ENCODE peak calls at places on chromosome 6, in ten cellular contexts. J, D, Q, L, E, S, G, I, X and U are unnamed samples.

GRCh38 chr6:117976030-117976651 is 69.1 kb downstream of the SLC35F1 start:
- DNase-seq in L (peak; percentile 25), G (no peak), J (peak; percentile 60), Q (peak; percentile 17), D (no peak), X (no peak), E (peak; percentile 65), S (no peak), I (peak; percentile 67), U (peak; percentile 56)

GRCh38 chr6:134636221-134636830 is 313.6 kb downstream of the ALDH8A1 start:
- DNase-seq in D (no peak), I (no peak), J (no peak), L (no peak), Q (no peak), E (no peak), S (no peak), X (peak; percentile 36), G (no peak), U (no peak)

GRCh38 chr6:108168980-108169800 is 3.4 kb downstream of the NR2E1 start:
- DNase-seq in G (no peak), X (no peak), E (no peak), I (no peak), D (peak; percentile 46), Q (no peak), L (no peak), S (no peak), J (no peak), U (no peak)

GRCh38 chr6:135084916-135085269 is 30.3 kb upstream of the HBS1L start:
- DNase-seq in I (no peak), J (no peak), S (no peak), X (no peak), E (no peak), L (no peak), G (no peak), D (no peak), Q (no peak), U (no peak)

GRCh38 chr6:81265106-81265505 is 487.4 kb downstream of the TENT5A start:
- DNase-seq in J (peak; percentile 35), X (no peak), S (no peak), D (no peak), L (peak; percentile 39), G (no peak), Q (no peak), E (peak; percentile 62), I (peak; percentile 61), U (peak; percentile 62)

GRCh38 chr6:141463237-141463977 is 669.3 kb upstream of the GJE1 start:
- DNase-seq in S (no peak), X (no peak), Q (peak; percentile 36), G (no peak), I (peak; percentile 78), J (peak; percentile 73), D (no peak), E (no peak), L (peak; percentile 66), U (peak; percentile 88)

GRCh38 chr6:136672144-136672543 is 120.1 kb downstream of the MAP3K5 start:
- DNase-seq in E (no peak), D (no peak), S (no peak), Q (no peak), I (no peak), G (no peak), X (no peak), L (no peak), J (no peak), U (no peak)

GRCh38 chr6:97394160-97394748 is 111.2 kb upstream of the MMS22L start:
- DNase-seq in E (peak; percentile 74), D (peak; percentile 31), I (peak; percentile 68), S (peak; percentile 42), J (peak; percentile 77), X (no peak), L (peak; percentile 7), Q (peak; percentile 32), G (no peak), U (peak; percentile 62)

GRCh38 chr6:148440877-148441453 is 98.3 kb downstream of the SASH1 start:
- DNase-seq in L (peak; percentile 79), S (peak; percentile 86), J (peak; percentile 97), D (no peak), G (no peak), Q (peak; percentile 58), X (no peak), I (peak; percentile 98), E (peak; percentile 95), U (peak; percentile 83)

GRCh38 chr6:84137051-84137375 is 90.4 kb downstream of the CEP162 start:
- DNase-seq in Q (no peak), L (peak; percentile 39), S (no peak), X (no peak), J (peak; percentile 10), G (no peak), I (no peak), E (peak; percentile 59), D (no peak), U (no peak)

GRCh38 chr6:72769459-72770125 is 147.7 kb downstream of the KCNQ5 start:
- DNase-seq in D (no peak), S (no peak), I (no peak), X (no peak), L (no peak), E (no peak), J (no peak), Q (no peak), G (no peak), U (no peak)

GRCh38 chr6:111894272-111894671 is 21.0 kb upstream of the FYN start:
- DNase-seq in I (peak; percentile 43), S (no peak), L (no peak), E (peak; percentile 19), J (peak; percentile 73), D (no peak), Q (no peak), G (no peak), X (no peak), U (no peak)

GRCh38 chr6:7215798-7216231 is 97.2 kb downstream of the SSR1 start:
- DNase-seq in I (no peak), S (no peak), L (no peak), J (no peak), E (no peak), G (no peak), X (no peak), D (no peak), Q (no peak), U (no peak)

GRCh38 chr6:124131259-124131658 is 327.6 kb downstream of the NKAIN2 start:
- DNase-seq in G (no peak), I (peak; percentile 43), L (peak; percentile 67), X (no peak), Q (no peak), S (no peak), D (no peak), E (peak; percentile 24), J (peak; percentile 10), U (peak; percentile 13)

GRCh38 chr6:158706369-158706982 is 56.6 kb downstream of the SYTL3 start:
- DNase-seq in X (no peak), J (peak; percentile 71), Q (peak; percentile 36), G (peak; percentile 67), E (peak; percentile 77), D (peak; percentile 54), S (peak; percentile 52), I (peak; percentile 69), L (peak; percentile 23), U (peak; percentile 65)

GRCh38 chr6:69816569-69816968 is 19.8 kb upstream of the LMBRD1 start:
- DNase-seq in E (no peak), Q (no peak), L (no peak), I (no peak), X (no peak), D (no peak), S (no peak), J (no peak), G (no peak), U (no peak)

GRCh38 chr6:3159805-3160781 is 2.7 kb upstream of the TUBB2A start:
- DNase-seq in S (no peak), E (no peak), J (no peak), D (no peak), L (peak; percentile 78), X (peak; percentile 67), Q (peak; percentile 31), I (peak; percentile 38), G (no peak), U (peak; percentile 32)

GRCh38 chr6:169962604-169963469 is 211.4 kb downstream of the ERMARD start:
- DNase-seq in S (no peak), X (peak; percentile 31), D (no peak), Q (no peak), G (no peak), E (no peak), I (no peak), L (no peak), J (no peak), U (no peak)

GRCh38 chr6:152459245-152459644 is 177.9 kb downstream of the SYNE1 start:
- DNase-seq in I (no peak), X (no peak), L (no peak), J (peak; percentile 8), G (no peak), D (no peak), E (no peak), Q (no peak), S (no peak), U (no peak)

GRCh38 chr6:88513920-88514319 is 347.8 kb upstream of the CNR1 start:
- DNase-seq in S (no peak), L (no peak), D (no peak), G (no peak), I (no peak), X (no peak), Q (no peak), E (peak; percentile 7), J (no peak), U (no peak)
- TF ChIP-seq CTCF in S (no peak), L (no peak), D (no peak), G (no peak), I (no peak), X (no peak), Q (no peak), E (no peak), J (no peak), U (peak; percentile 14)

DNA sequence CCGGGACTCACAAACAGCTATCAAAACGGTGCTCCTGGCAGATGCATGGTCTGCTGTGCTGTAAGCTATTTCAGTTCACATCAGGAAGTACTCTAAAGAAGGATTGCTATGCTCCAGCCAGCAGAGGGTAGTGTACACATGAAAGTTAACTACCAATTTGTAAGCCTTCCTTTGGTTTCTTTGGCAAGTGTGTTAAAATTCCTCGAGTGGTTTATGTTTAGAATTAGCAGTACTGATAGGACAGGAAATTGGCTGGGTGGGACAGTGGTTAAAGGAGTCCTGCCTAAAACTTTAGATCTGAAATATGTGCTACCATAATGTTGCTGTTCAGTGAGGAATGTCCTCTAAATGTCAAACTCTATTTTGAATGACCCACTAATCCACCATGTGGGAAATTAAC is 47.4 kb downstream of the TRMT11 start:
- DNase-seq in Q (peak; percentile 56), L (peak; percentile 90), D (no peak), X (no peak), J (peak; percentile 91), I (peak; percentile 94), G (no peak), S (no peak), E (peak; percentile 68), U (peak; percentile 92)
- TF ChIP-seq CTCF in Q (peak; percentile 25), L (peak; percentile 61), D (no peak), X (peak; percentile 11), J (peak; percentile 76), I (peak; percentile 81), G (peak; percentile 32), S (peak; percentile 34), E (peak; percentile 68), U (peak; percentile 83)

GRCh38 chr6:53064726-53065265 is 408 bp upstream of the FBXO9 start:
- DNase-seq in I (peak; percentile 98), L (peak; percentile 95), G (peak; percentile 92), D (peak; percentile 96), Q (peak; percentile 99), X (peak; percentile 94), S (peak; percentile 98), E (peak; percentile 98), J (peak; percentile 98), U (peak; percentile 97)
- TF ChIP-seq CTCF in I (no peak), L (no peak), G (no peak), D (no peak), Q (no peak), X (peak; percentile 14), S (peak; percentile 1), E (no peak), J (peak; percentile 6), U (no peak)

GRCh38 chr6:35360349-35361138 is 18.2 kb downstream of the PPARD start:
- DNase-seq in E (peak; percentile 63), G (no peak), L (peak; percentile 69), I (peak; percentile 40), X (no peak), J (peak; percentile 51), Q (peak; percentile 48), D (peak; percentile 52), S (peak; percentile 74), U (no peak)
- TF ChIP-seq CTCF in E (no peak), G (no peak), L (no peak), I (no peak), X (no peak), J (no peak), Q (no peak), D (no peak), S (no peak), U (no peak)